ENCODE peak calls at places on chromosomes 5 and 9, in eight cellular contexts. X, G, Y, P, D, B, R and Q are unnamed samples.
A peak's percentile ranks its signal among the peaks of the same experiment; 100 is the strongest.

GRCh38 chr9:2127486-2127885 is 112.3 kb downstream of the SMARCA2 start:
- DNase-seq in X (peak; percentile 56), G (peak; percentile 8), Y (no peak), P (no peak), D (no peak), B (no peak), R (no peak), Q (peak; percentile 45)

GRCh38 chr9:21684831-21685362 is 117.5 kb upstream of the MTAP start:
- DNase-seq in X (no peak), G (no peak), Y (no peak), P (no peak), D (no peak), B (no peak), R (peak; percentile 90), Q (no peak)

GRCh38 chr5:170788626-170789304 is 5.2 kb downstream of the GABRP start:
- DNase-seq in X (no peak), G (no peak), Y (no peak), P (no peak), D (no peak), B (no peak), R (no peak), Q (no peak)

GRCh38 chr5:33984671-33985124 is at the start of gene SLC45A2:
- DNase-seq in X (no peak), G (no peak), Y (no peak), P (no peak), D (no peak), B (no peak), R (no peak), Q (no peak)

GRCh38 chr5:95808686-95809413 is 13.7 kb downstream of the GLRX start:
- DNase-seq in X (no peak), G (no peak), Y (peak; percentile 94), P (no peak), D (peak; percentile 85), B (peak; percentile 81), R (no peak), Q (no peak)

GRCh38 chr5:159982421-159983173 is 26.3 kb upstream of the TTC1 start:
- DNase-seq in X (no peak), G (no peak), Y (no peak), P (no peak), D (no peak), B (no peak), R (no peak), Q (no peak)

GRCh38 chr9:115107701-115108100 is 10.3 kb downstream of the TNC start:
- DNase-seq in X (no peak), G (no peak), Y (no peak), P (no peak), D (no peak), B (no peak), R (no peak), Q (no peak)

GRCh38 chr9:120999317-120999716 is 50.8 kb downstream of the C5 start:
- DNase-seq in X (no peak), G (no peak), Y (no peak), P (no peak), D (no peak), B (no peak), R (no peak), Q (no peak)

GRCh38 chr9:119027901-119028699 is 341.1 kb downstream of the BRINP1 start:
- DNase-seq in X (no peak), G (no peak), Y (no peak), P (no peak), D (no peak), B (no peak), R (no peak), Q (no peak)
- TF ChIP-seq CTCF in X (no peak), G (no peak), Y (no peak), P (no peak), D (peak; percentile 18), B (peak; percentile 34), R (no peak), Q (no peak)

GRCh38 chr5:150133581-150134197 is 22.0 kb downstream of the PDGFRB start:
- DNase-seq in X (no peak), G (no peak), Y (no peak), P (no peak), D (no peak), B (no peak), R (no peak), Q (no peak)

GRCh38 chr5:150134198-150134588 is 21.5 kb downstream of the PDGFRB start:
- DNase-seq in X (no peak), G (no peak), Y (no peak), P (no peak), D (no peak), B (no peak), R (no peak), Q (no peak)

GRCh38 chr5:150131978-150132694 is 23.5 kb downstream of the PDGFRB start:
- DNase-seq in X (no peak), G (no peak), Y (no peak), P (no peak), D (no peak), B (peak; percentile 61), R (no peak), Q (no peak)

GRCh38 chr5:150131461-150131860 is 24.2 kb downstream of the PDGFRB start:
- DNase-seq in X (no peak), G (no peak), Y (no peak), P (no peak), D (no peak), B (no peak), R (no peak), Q (no peak)

DNA sequence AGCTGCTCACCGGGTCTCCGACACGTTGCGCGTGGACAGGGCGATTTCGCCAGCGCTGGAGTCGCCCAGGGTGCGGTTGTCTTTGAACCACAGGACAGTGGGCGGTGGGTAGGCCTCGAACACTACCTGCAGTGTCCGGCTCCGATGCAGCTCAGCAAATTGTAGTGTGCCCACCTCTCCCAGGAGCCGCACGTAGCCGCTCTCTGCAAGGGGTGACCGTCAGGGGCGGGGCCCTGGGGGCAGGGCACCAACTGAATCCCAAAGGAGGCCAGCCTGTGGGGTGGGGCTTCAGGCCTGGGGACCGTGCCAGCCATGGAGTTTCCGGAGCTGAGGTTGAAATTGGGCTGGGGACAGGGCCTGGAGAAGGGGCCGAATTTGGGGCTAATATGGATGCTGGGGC is 22.9 kb downstream of the PDGFRB start:
- DNase-seq in X (no peak), G (no peak), Y (no peak), P (no peak), D (no peak), B (no peak), R (no peak), Q (no peak)
- TF ChIP-seq CTCF in X (no peak), G (no peak), Y (no peak), P (no peak), D (no peak), B (no peak), R (no peak), Q (no peak)

DNA sequence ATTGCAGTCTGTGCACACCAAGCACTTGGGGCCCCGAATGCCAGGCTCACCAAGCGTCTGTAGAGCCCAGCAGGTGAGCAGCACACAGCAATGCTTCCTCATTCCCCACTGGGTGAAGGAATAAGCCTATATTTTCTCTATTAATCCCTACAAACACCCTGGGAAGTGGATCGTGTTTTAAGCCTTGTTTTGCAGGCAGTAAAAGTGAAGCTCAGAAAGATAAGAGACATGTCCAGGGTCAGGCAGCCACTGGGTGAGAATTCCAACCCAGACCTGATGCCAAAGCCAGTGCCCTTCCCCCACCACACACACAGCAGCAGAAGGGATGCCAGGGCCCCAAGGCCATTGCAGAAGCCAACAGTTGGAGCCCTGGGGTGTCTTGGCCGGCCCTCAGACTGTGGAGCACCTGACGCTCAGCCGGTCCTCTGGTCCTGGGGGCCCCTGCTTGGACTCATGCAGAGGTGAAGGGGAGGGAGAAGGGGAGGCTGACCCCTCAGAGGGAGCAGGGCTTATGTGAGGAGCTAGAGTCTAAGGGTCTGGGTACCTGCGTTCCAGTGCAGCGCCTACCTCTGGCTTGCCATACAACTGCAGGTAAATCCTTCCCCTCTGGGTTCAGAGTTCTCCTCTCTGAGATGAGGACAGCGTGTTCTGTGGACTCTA is 26.3 kb upstream of the SYNPO start:
- DNase-seq in X (no peak), G (no peak), Y (no peak), P (peak; percentile 91), D (no peak), B (no peak), R (no peak), Q (no peak)
- TF ChIP-seq CTCF in X (no peak), G (no peak), Y (no peak), P (peak; percentile 50), D (peak; percentile 34), B (no peak), R (no peak), Q (no peak)

GRCh38 chr9:14547245-14548060 is 145.8 kb downstream of the ZDHHC21 start:
- DNase-seq in X (no peak), G (no peak), Y (no peak), P (no peak), D (no peak), B (no peak), R (no peak), Q (no peak)
- TF ChIP-seq CTCF in X (no peak), G (no peak), Y (no peak), P (no peak), D (no peak), B (no peak), R (no peak), Q (no peak)

DNA sequence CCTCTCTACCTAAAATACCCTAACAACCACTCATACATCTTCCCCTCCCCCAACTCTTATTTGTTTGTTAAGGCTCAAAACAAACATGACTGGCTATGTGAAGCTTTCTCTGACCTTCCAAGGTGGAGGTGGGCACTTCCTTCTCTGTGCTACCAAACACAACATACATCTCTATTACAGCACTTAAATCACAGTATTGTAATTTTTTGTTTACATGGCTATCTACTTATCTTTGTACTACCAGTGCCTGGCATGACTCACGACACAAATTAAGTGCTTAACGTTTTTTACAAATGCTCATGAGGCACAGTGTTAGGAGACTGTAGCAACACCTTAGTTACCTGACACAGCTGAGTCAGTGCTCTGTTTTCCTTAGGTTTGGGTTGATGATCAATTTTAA is 18.6 kb downstream of the HOMER1 start:
- DNase-seq in X (no peak), G (no peak), Y (no peak), P (no peak), D (no peak), B (no peak), R (peak; percentile 19), Q (no peak)
- TF ChIP-seq CTCF in X (no peak), G (no peak), Y (no peak), P (no peak), D (no peak), B (no peak), R (no peak), Q (no peak)

GRCh38 chr5:93589812-93590215 is 6.8 kb downstream of the NR2F1 start:
- DNase-seq in X (no peak), G (no peak), Y (no peak), P (no peak), D (no peak), B (no peak), R (no peak), Q (no peak)
- TF ChIP-seq CTCF in X (no peak), G (no peak), Y (no peak), P (no peak), D (no peak), B (no peak), R (no peak), Q (no peak)